ENCODE peak calls at places on chromosomes 11 and 22, in five cellular contexts. P is heart right ventricle; K is chondrocyte; E is stimulated activated naive CD4-positive, alpha-beta T cell; U is activated effector memory CD4-positive, alpha-beta T cell treated with Interleukin-2 at 50 U/mL for 16 hours. N is an unnamed sample.
A peak's percentile ranks its signal among the peaks of the same experiment; 100 is the strongest.

GRCh38 chr11:131079036-131079435 is 162.8 kb upstream of the SNX19 start:
- DNase-seq in E (no peak), P (no peak), U (no peak), K (no peak), N (no peak)

GRCh38 chr22:39332441-39333064 is 13.1 kb upstream of the RPL3 start:
- DNase-seq in K (no peak), E (no peak), U (no peak), P (no peak), N (no peak)

GRCh38 chr11:78041843-78042455 is 18.9 kb upstream of the KCTD14 start:
- DNase-seq in E (no peak), U (no peak), P (no peak), K (no peak), N (no peak)

GRCh38 chr11:65298655-65299179 is 15.9 kb upstream of the CDC42EP2 start:
- DNase-seq in K (peak; percentile 37), U (no peak), E (no peak), P (peak; percentile 77), N (no peak)

GRCh38 chr11:116055064-116055463 is 550.8 kb upstream of the CADM1 start:
- DNase-seq in P (no peak), E (no peak), K (no peak), U (no peak), N (no peak)

GRCh38 chr11:57456960-57457642 is 3.2 kb upstream of the RTN4RL2 start:
- DNase-seq in P (peak; percentile 89), K (no peak), U (peak; percentile 58), E (peak; percentile 30), N (peak; percentile 18)

GRCh38 chr11:113874920-113875413 is 405 bp downstream of the USP28 start:
- DNase-seq in E (peak; percentile 61), U (no peak), P (no peak), K (no peak), N (no peak)

GRCh38 chr11:121225402-121225801 is 67.2 kb upstream of the SC5D start:
- DNase-seq in K (no peak), P (no peak), E (no peak), U (no peak), N (no peak)

GRCh38 chr11:131033151-131033651 is 116.9 kb upstream of the SNX19 start:
- DNase-seq in U (no peak), K (no peak), E (no peak), P (no peak), N (no peak)

GRCh38 chr11:99419991-99420390 is 399.2 kb downstream of the CNTN5 start:
- DNase-seq in K (no peak), U (no peak), P (no peak), E (no peak), N (no peak)

GRCh38 chr22:36026741-36027140 is 1.9 kb downstream of the RBFOX2 start:
- DNase-seq in U (no peak), E (no peak), P (no peak), K (no peak), N (no peak)

GRCh38 chr22:17606472-17606871 is 22.1 kb downstream of the ATP6V1E1 start:
- DNase-seq in K (no peak), U (no peak), E (no peak), P (no peak), N (no peak)

GRCh38 chr11:2518983-2519340 is 74.2 kb downstream of the KCNQ1 start:
- DNase-seq in U (no peak), P (no peak), E (no peak), K (peak; percentile 79), N (no peak)

N was measured in NCI-H187.